ENCODE peak calls at places on chromosomes 2 and 18, in five cellular contexts. T is foreskin fibroblast, R is retinal pigment epithelial cell, X is GM12864, N is heart left ventricle. A is an unnamed sample.

GRCh38 chr2:196233808-196234501 is 62.6 kb upstream of the STK17B start:
- DNase-seq in T (no peak), R (no peak), X (no peak), N (no peak), A (no peak)

GRCh38 chr2:228590681-228591080 is 409.2 kb upstream of the SPHKAP start:
- DNase-seq in X (peak; percentile 15), T (no peak), N (no peak), R (no peak), A (no peak)

GRCh38 chr2:36193680-36194079 is 161.9 kb upstream of the CRIM1 start:
- DNase-seq in R (no peak), T (no peak), N (no peak), X (no peak), A (no peak)

GRCh38 chr2:239312741-239313246 is 88.0 kb downstream of the HDAC4 start:
- DNase-seq in X (no peak), R (no peak), T (no peak), N (no peak), A (no peak)

GRCh38 chr2:28129955-28130695 is 239.6 kb downstream of the BABAM2 start:
- DNase-seq in N (no peak), R (peak; percentile 72), T (no peak), X (no peak), A (no peak)

GRCh38 chr18:2536493-2536892 is 34.8 kb downstream of the METTL4 start:
- DNase-seq in N (no peak), T (peak; percentile 78), R (peak; percentile 86), X (no peak), A (no peak)

GRCh38 chr18:76528477-76529432 is 33.7 kb upstream of the ZNF516 start:
- DNase-seq in T (peak; percentile 60), R (no peak), N (peak; percentile 55), X (no peak), A (peak; percentile 41)

GRCh38 chr2:205610437-205610836 is 71.9 kb upstream of the NRP2 start:
- DNase-seq in X (no peak), T (peak; percentile 34), N (no peak), R (no peak), A (no peak)

GRCh38 chr18:42038936-42039335 is 83.9 kb downstream of the PIK3C3 start:
- DNase-seq in T (peak; percentile 59), X (no peak), R (peak; percentile 80), N (no peak), A (no peak)

GRCh38 chr2:104595576-104595975 is 258.3 kb upstream of the POU3F3 start:
- DNase-seq in N (no peak), X (no peak), R (no peak), T (no peak), A (no peak)

GRCh38 chr18:9941108-9941507 is 27.3 kb downstream of the VAPA start:
- DNase-seq in X (no peak), T (no peak), R (no peak), N (no peak), A (no peak)

GRCh38 chr18:49168970-49169619 is 218.3 kb upstream of the SMAD7 start:
- DNase-seq in T (no peak), R (no peak), N (no peak), X (peak; percentile 50), A (no peak)

GRCh38 chr2:25043241-25043867 is 1.5 kb downstream of the EFR3B start:
- DNase-seq in T (peak; percentile 71), N (no peak), R (peak; percentile 59), X (no peak), A (no peak)

GRCh38 chr2:160405077-160405865 is 88.3 kb downstream of the RBMS1 start:
- DNase-seq in R (no peak), X (no peak), T (no peak), N (no peak), A (no peak)

GRCh38 chr2:160402997-160403979 is 90.3 kb downstream of the RBMS1 start:
- DNase-seq in T (no peak), X (no peak), R (peak; percentile 83), N (no peak), A (no peak)

GRCh38 chr2:160401895-160402294 is 91.7 kb downstream of the RBMS1 start:
- DNase-seq in N (no peak), X (no peak), T (no peak), R (no peak), A (no peak)

GRCh38 chr2:160399880-160400279 is 93.7 kb downstream of the RBMS1 start:
- DNase-seq in N (no peak), X (no peak), R (no peak), T (no peak), A (no peak)

DNA sequence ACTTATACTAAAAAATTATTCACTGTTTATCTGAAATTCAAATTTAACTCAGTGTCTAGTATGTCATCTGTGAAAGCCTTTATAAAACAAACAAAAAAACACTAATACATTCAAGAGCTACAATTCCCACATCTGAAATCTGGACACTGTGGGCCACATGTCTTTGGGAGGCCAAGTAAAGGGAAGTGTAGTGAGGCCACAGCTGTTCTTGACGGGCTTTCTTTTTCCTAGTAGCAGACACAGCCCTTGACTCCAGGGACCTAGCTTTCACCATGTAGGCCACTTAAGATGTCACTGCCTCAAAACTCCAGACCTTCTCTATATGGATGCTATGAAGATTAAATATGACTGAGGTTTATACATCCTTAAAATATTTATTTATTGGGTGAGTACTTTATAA is 91.1 kb downstream of the RBMS1 start:
- DNase-seq in N (no peak), R (no peak), X (no peak), T (no peak), A (no peak)
- TF ChIP-seq CTCF in N (no peak), R (no peak), X (no peak), T (no peak), A (no peak)

GRCh38 chr2:7510353-7510752 is 593.1 kb downstream of the RNF144A start:
- DNase-seq in X (no peak), T (no peak), N (no peak), R (no peak), A (no peak)
- TF ChIP-seq CTCF in X (no peak), T (no peak), N (no peak), R (peak; percentile 3), A (no peak)

GRCh38 chr2:10267551-10268465 is 34.9 kb upstream of the HPCAL1 start:
- DNase-seq in R (no peak), X (no peak), T (no peak), N (peak; percentile 79), A (peak; percentile 9)
- TF ChIP-seq CTCF in R (peak; percentile 13), X (no peak), T (no peak), N (no peak), A (no peak)

GRCh38 chr18:8507361-8507760 is 101.9 kb upstream of the RAB12 start:
- DNase-seq in X (no peak), N (no peak), T (no peak), R (no peak), A (peak; percentile 36)
- TF ChIP-seq CTCF in X (peak; percentile 48), N (peak; percentile 11), T (peak; percentile 16), R (peak; percentile 54), A (peak; percentile 52)

GRCh38 chr2:134232868-134233732 is 20.8 kb upstream of the MGAT5 start:
- DNase-seq in R (no peak), X (no peak), T (no peak), N (no peak), A (no peak)
- TF ChIP-seq CTCF in R (no peak), X (peak; percentile 21), T (no peak), N (no peak), A (no peak)

GRCh38 chr2:65070856-65071255 is 14.6 kb downstream of the CEP68 start:
- DNase-seq in T (no peak), N (no peak), R (no peak), X (no peak), A (no peak)

GRCh38 chr2:65069425-65069824 is 13.2 kb downstream of the CEP68 start:
- DNase-seq in T (no peak), X (no peak), N (no peak), R (no peak), A (no peak)

GRCh38 chr2:65072181-65072970 is 16.2 kb downstream of the CEP68 start:
- DNase-seq in R (no peak), T (no peak), X (no peak), N (no peak), A (no peak)

GRCh38 chr2:65071499-65072180 is 15.4 kb downstream of the CEP68 start:
- DNase-seq in R (no peak), T (no peak), X (no peak), N (peak; percentile 38), A (peak; percentile 55)

GRCh38 chr2:65070172-65070830 is 14.1 kb downstream of the CEP68 start:
- DNase-seq in T (peak; percentile 49), X (no peak), N (no peak), R (peak; percentile 60), A (no peak)
- TF ChIP-seq CTCF in T (peak; percentile 39), X (no peak), N (peak; percentile 32), R (peak; percentile 49), A (no peak)

DNA sequence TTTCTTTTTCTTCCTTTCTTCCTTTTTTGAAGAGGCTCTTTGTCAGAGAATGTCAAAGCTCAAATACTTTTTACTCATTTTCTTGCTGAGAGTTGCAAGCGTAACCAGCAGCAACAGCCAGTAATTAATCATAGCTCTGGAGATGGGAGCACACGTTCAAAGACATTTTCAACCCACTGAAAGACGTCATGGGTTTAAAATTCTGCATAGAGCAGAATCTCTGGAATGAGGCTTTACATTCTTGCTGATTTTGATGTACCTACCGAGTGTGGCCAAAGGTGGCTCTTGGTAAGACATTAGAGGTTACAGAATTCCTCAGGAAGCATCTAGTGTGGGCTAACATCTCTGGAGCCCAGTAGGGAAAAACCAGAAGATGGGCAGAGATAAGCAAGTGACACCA is 292.5 kb downstream of the MTX2 start:
- DNase-seq in X (no peak), N (no peak), T (no peak), R (peak; percentile 54), A (no peak)
- TF ChIP-seq CTCF in X (no peak), N (no peak), T (no peak), R (no peak), A (no peak)

GRCh38 chr2:85015653-85016360 is 44.8 kb downstream of the KCMF1 start:
- DNase-seq in N (no peak), X (no peak), R (no peak), T (no peak), A (no peak)
- TF ChIP-seq CTCF in N (peak; percentile 29), X (no peak), R (peak; percentile 19), T (peak; percentile 4), A (no peak)

DNA sequence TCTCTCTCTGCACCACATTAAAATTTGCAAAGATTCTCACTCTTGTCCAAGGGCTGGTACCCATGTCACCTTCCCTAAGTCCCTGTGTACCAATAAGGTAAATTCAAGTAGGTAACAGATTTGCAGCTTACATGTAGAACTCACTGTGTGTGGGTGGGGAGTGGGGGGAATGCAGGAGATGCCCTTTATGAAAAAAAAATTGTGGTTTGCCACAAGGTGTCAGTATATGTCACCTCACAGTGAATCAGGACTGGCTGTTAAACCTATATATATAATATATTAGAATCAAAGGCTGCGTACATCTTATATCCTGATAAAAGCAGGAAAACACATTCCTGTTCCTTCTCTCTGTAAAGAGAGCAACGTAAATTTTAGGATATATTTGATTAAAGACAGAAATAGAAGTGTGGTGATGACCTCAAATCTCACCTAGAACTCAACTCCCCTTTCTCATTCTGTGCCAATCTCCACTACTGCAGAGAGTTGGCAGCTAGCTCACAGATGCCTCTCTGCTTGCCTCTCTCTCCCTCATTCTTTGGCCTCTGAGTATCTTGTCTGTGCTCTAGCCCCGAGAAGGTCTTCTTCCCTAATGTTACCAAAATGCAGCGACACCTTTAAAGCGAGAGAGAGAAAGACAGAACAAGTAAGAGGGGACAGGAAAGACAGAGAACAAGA is 529 bp downstream of the XDH start:
- DNase-seq in R (no peak), X (no peak), T (no peak), N (no peak), A (no peak)
- TF ChIP-seq CTCF in R (peak; percentile 44), X (no peak), T (no peak), N (no peak), A (peak; percentile 12)

A was measured in glutamatergic neuron.